ENCODE peak calls at places on chromosomes 1 and 21, in seven cellular contexts. D, K, F, E, C, T and P are unnamed samples.

GRCh38 chr1:121483234-121483633 is 298.5 kb downstream of the SRGAP2C start:
- DNase-seq in D (no peak), K (no peak), F (no peak), E (no peak), C (no peak), T (no peak), P (no peak)

GRCh38 chr1:31020007-31020790 is 45.3 kb downstream of the PUM1 start:
- DNase-seq in D (no peak), K (no peak), F (no peak), E (no peak), C (peak; percentile 36), T (no peak), P (no peak)

GRCh38 chr1:240987928-240988327 is 369.1 kb downstream of the RGS7 start:
- DNase-seq in D (no peak), K (no peak), F (no peak), E (no peak), C (no peak), T (no peak), P (no peak)

GRCh38 chr1:31949862-31950261 is 11.7 kb upstream of the PTP4A2 start:
- DNase-seq in D (no peak), K (no peak), F (no peak), E (no peak), C (no peak), T (no peak), P (no peak)

GRCh38 chr1:47388548-47389238 is 27.4 kb upstream of the FOXE3 start:
- DNase-seq in D (peak; percentile 73), K (peak; percentile 79), F (peak; percentile 5), E (peak; percentile 67), C (peak; percentile 80), T (peak; percentile 72), P (peak; percentile 72)

GRCh38 chr1:169367686-169368405 is at the start of the genes BLZF1 and NME7:
- DNase-seq in D (peak; percentile 98), K (peak; percentile 87), F (peak; percentile 91), E (peak; percentile 96), C (peak; percentile 84), T (peak; percentile 97), P (peak; percentile 98)

GRCh38 chr1:32393136-32393535 is 1.1 kb downstream of the BSDC1 start:
- DNase-seq in D (peak; percentile 7), K (no peak), F (no peak), E (peak; percentile 42), C (no peak), T (no peak), P (no peak)

GRCh38 chr1:98386675-98387440 is 274.7 kb upstream of the SNX7 start:
- DNase-seq in D (no peak), K (no peak), F (no peak), E (no peak), C (no peak), T (no peak), P (no peak)

GRCh38 chr1:36440044-36440443 is 10.2 kb downstream of the OSCP1 start:
- DNase-seq in D (no peak), K (no peak), F (no peak), E (no peak), C (no peak), T (no peak), P (no peak)

GRCh38 chr1:107804134-107804533 is 160.8 kb downstream of the VAV3 start:
- DNase-seq in D (no peak), K (no peak), F (no peak), E (no peak), C (no peak), T (no peak), P (no peak)

DNA sequence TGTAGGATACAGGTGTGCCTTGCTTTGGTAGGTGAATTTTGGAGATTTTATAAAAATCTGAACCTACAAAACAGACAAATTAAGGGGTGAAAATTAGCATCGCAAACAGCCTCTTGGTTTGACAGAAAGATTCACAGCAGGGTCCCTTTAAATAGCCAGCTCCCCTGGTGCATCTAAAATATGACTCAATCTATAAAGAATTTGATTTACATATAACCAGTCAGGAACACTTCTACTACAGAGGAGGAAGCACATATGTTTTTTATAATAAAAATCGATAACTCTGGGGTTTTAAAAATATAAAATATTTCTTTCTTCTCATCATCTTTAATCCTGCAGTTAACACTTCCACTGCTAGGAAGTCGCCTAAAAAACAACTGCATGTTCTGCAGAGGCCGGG is 203.3 kb downstream of the HS2ST1 start:
- DNase-seq in D (peak; percentile 20), K (no peak), F (no peak), E (peak; percentile 55), C (no peak), T (no peak), P (no peak)
- H3K27ac ChIP-seq in D (no peak overlapping the region), K (no peak overlapping the region), F (no peak overlapping the region), E (no peak overlapping the region), C (no peak overlapping the region), T (no peak overlapping the region), P (no peak overlapping the region)

GRCh38 chr1:28521502-28522164 is 15.8 kb downstream of the RCC1 start:
- DNase-seq in D (no peak), K (no peak), F (no peak), E (no peak), C (no peak), T (no peak), P (no peak)
- H3K27ac ChIP-seq in D (no peak overlapping the region), K (no peak overlapping the region), F (no peak overlapping the region), E (no peak overlapping the region), C (no peak overlapping the region), T (no peak overlapping the region), P (no peak overlapping the region)

GRCh38 chr1:183593356-183593755 is 3.1 kb upstream of the NCF2 start:
- DNase-seq in D (no peak), K (no peak), F (no peak), E (no peak), C (no peak), T (no peak), P (no peak)
- H3K27ac ChIP-seq in D (no peak overlapping the region), K (no peak overlapping the region), F (peak overlapping the region; percentile 53), E (no peak overlapping the region), C (no peak overlapping the region), T (no peak overlapping the region), P (no peak overlapping the region)

DNA sequence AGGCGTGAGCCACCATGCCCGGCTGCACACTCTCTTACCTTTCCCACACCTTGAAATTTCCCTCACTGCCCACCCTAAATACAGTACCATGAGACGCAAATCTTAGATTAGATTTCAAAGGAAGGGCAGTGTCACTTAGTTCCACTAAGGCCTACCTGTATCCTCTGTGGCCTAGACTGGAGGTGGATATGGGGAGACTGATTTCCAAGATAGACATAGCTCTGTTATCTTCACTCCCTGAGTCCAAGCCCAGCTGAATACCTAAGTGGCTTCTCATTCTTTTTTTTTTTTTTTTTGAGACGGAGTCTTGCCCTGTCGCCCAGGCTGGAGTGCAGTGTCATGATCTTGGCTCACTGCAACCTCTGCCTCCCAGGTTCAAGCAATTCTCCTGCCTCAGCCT is 89.0 kb downstream of the SLC16A1 start:
- DNase-seq in D (no peak), K (no peak), F (no peak), E (no peak), C (no peak), T (no peak), P (no peak)
- H3K27ac ChIP-seq in D (peak overlapping the region; percentile 73), K (no peak overlapping the region), F (no peak overlapping the region), E (no peak overlapping the region), C (peak overlapping the region; percentile 78), T (no peak overlapping the region), P (no peak overlapping the region)

DNA sequence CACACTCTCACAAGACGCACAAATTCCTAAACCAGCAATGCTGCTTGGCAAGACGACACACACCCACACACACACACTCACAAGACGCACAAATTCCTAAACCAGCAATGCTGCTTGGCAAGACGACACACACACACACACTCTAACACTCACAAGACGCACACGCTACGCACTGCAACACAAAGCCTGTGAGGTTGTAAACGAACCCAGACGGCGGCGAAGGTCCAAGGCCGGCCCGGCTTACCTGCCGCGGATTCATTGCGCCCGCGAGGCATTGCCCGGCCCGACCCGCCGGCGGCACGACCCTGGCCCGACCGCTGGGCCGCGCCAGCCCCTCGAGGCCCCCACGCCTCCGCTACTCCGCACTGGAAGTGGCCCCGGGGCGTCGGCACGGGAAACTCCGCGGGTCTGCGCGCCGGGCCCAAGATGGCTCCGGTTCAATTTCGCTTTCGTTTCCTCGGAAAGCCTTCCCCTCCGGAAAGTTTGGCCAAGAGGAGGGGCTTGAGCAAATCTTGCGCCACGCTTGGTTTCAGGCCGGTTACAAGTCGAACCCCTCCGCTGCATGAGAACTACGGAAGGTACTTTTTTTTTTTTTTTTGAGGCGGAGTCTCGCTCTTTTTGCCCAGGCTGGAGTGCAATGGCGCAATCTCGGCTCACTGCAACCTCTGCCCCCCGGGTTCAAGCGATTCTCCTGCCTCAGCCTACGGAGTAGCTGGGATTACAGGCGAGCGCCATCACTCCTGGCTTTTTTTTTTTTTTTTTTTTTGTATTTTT is at the start of gene ADAR:
- DNase-seq in D (peak; percentile 95), K (peak; percentile 94), F (peak; percentile 63), E (peak; percentile 99), C (peak; percentile 87), T (peak; percentile 92), P (peak; percentile 94)
- H3K27ac ChIP-seq in D (peak within 1 kb of the TSS; percentile 97), K (peak within 1 kb of the TSS; percentile 92), F (peak within 1 kb of the TSS; percentile 94), E (peak within 1 kb of the TSS; percentile 97), C (peak within 1 kb of the TSS; percentile 94), T (peak within 1 kb of the TSS; percentile 89), P (peak within 1 kb of the TSS; percentile 98)

DNA sequence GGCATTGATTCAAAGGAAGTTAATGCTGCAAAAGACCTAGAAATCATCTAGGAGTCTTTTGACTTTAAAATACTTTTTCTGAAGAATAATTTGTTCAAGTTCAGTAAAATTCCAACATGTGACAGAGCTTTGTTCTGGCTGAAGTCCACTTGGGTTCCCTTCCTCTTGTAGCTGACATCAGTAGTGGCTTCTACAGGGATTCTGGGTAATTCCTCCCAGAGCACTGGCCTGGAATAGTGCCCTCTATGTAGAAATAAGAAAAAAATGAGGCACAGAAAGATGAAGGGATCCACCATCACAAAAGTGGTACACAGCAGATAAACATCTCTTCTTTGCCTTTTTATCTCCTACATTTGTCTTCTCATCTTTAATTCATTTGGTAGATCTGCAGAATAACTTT is 548.1 kb downstream of the LTN1 start:
- DNase-seq in D (no peak), K (no peak), F (no peak), E (no peak), C (no peak), T (no peak), P (no peak)
- H3K27ac ChIP-seq in D (peak overlapping the region; percentile 82), K (no peak overlapping the region), F (no peak overlapping the region), E (peak overlapping the region; percentile 90), C (peak overlapping the region; percentile 63), T (no peak overlapping the region), P (no peak overlapping the region)

GRCh38 chr1:204103121-204103741 is 30.3 kb downstream of the SOX13 start:
- DNase-seq in D (peak; percentile 25), K (no peak), F (no peak), E (peak; percentile 16), C (no peak), T (no peak), P (no peak)
- H3K27ac ChIP-seq in D (no peak overlapping the region), K (no peak overlapping the region), F (no peak overlapping the region), E (no peak overlapping the region), C (no peak overlapping the region), T (no peak overlapping the region), P (no peak overlapping the region)

GRCh38 chr1:89761901-89762300 is 58.9 kb upstream of the LRRC8D start:
- DNase-seq in D (no peak), K (no peak), F (no peak), E (no peak), C (no peak), T (peak; percentile 18), P (no peak)
- H3K27ac ChIP-seq in D (no peak overlapping the region), K (no peak overlapping the region), F (no peak overlapping the region), E (no peak overlapping the region), C (no peak overlapping the region), T (no peak overlapping the region), P (no peak overlapping the region)